ENCODE peak calls at places on chromosomes 5 and 9, in four cellular contexts. S is HL-60, L is GM23338, N is vagina. J is an unnamed sample.

GRCh38 chr5:2430606-2431005 is 320.9 kb downstream of the IRX2 start:
- DNase-seq in S (no peak), N (no peak), L (no peak), J (no peak)

GRCh38 chr9:126415741-126416370 is 89.2 kb downstream of the MVB12B start:
- DNase-seq in L (no peak), S (no peak), N (no peak), J (no peak)

GRCh38 chr5:90096415-90097081 is 313.0 kb downstream of the CETN3 start:
- DNase-seq in N (no peak), L (peak), S (no peak), J (no peak)

GRCh38 chr5:34659168-34659567 is 3.0 kb downstream of the RAI14 start:
- DNase-seq in L (no peak), N (no peak), S (no peak), J (no peak)

GRCh38 chr9:99607852-99608448 is 213.7 kb upstream of the NR4A3 start:
- DNase-seq in N (no peak), L (no peak), S (no peak), J (no peak)

GRCh38 chr9:134736791-134737489 is 95.3 kb downstream of the COL5A1 start:
- DNase-seq in N (no peak), L (no peak), S (no peak), J (no peak)

GRCh38 chr9:135144581-135145108 is 57.2 kb downstream of the OLFM1 start:
- DNase-seq in L (no peak), N (no peak), S (no peak), J (no peak)

GRCh38 chr5:96329294-96329693 is 103.8 kb downstream of the PCSK1 start:
- DNase-seq in S (no peak), L (no peak), N (no peak), J (no peak)

GRCh38 chr5:6704361-6704851 is 8.8 kb upstream of the TENT4A start:
- DNase-seq in L (no peak), S (no peak), N (peak), J (no peak)

GRCh38 chr5:73032635-73033034 is 76.8 kb downstream of the FCHO2 start:
- DNase-seq in N (no peak), L (no peak), S (no peak), J (no peak)

GRCh38 chr9:88179080-88179521 is 40.8 kb upstream of the SPATA31C2 start:
- DNase-seq in N (no peak), S (no peak), L (no peak), J (peak)

GRCh38 chr5:54317511-54318260 is 7.3 kb upstream of the ARL15 start:
- DNase-seq in S (no peak), L (no peak), N (no peak), J (no peak)

GRCh38 chr5:33832904-33833575 is 58.8 kb downstream of the ADAMTS12 start:
- DNase-seq in L (peak), N (no peak), S (no peak), J (no peak)

GRCh38 chr5:65695162-65695755 is 26.6 kb downstream of the SGTB start:
- DNase-seq in S (no peak), L (no peak), N (no peak), J (no peak)

GRCh38 chr5:158522001-158522400 is 577.7 kb downstream of the EBF1 start:
- DNase-seq in L (no peak), S (peak), N (no peak), J (no peak)

GRCh38 chr5:55865831-55866230 is 14.7 kb downstream of the IL31RA start:
- DNase-seq in S (no peak), N (no peak), L (peak), J (no peak)

GRCh38 chr9:385818-386398 is 171.2 kb downstream of the DOCK8 start:
- DNase-seq in L (peak), N (no peak), S (no peak), J (no peak)

GRCh38 chr9:71985070-71985956 is 73.9 kb downstream of the C9orf85 start:
- DNase-seq in N (no peak), L (peak), S (no peak), J (no peak)

GRCh38 chr5:112800901-112801300 is 60.2 kb upstream of the SRP19 start:
- DNase-seq in N (no peak), S (no peak), L (no peak), J (no peak)

GRCh38 chr9:99127372-99128132 is 22.6 kb downstream of the TGFBR1 start:
- DNase-seq in S (no peak), L (no peak), N (no peak), J (no peak)

GRCh38 chr5:24208540-24209141 is 436.1 kb downstream of the CDH10 start:
- DNase-seq in L (peak), N (no peak), S (no peak), J (no peak)

GRCh38 chr5:151772868-151773561 is 1.3 kb downstream of the G3BP1 start:
- DNase-seq in S (no peak), N (no peak), L (no peak), J (no peak)

GRCh38 chr5:170451764-170452365 is 52.0 kb upstream of the KCNIP1 start:
- DNase-seq in N (peak), L (no peak), S (peak), J (no peak)

GRCh38 chr9:116149844-116150243 is 3.7 kb upstream of the PAPPA start:
- DNase-seq in S (no peak), N (no peak), L (peak), J (no peak)

GRCh38 chr5:149459891-149460290 is 80.8 kb upstream of the IL17B start:
- DNase-seq in L (no peak), N (no peak), S (no peak), J (no peak)

GRCh38 chr9:17622166-17622565 is 43.3 kb downstream of the SH3GL2 start:
- DNase-seq in L (no peak), S (no peak), N (no peak), J (no peak)

GRCh38 chr9:89522261-89522978 is 24.5 kb upstream of the SEMA4D start:
- DNase-seq in S (peak), N (no peak), L (no peak), J (peak)

GRCh38 chr5:129631946-129632345 is 115.9 kb upstream of the MINAR2 start:
- DNase-seq in N (no peak), L (no peak), S (no peak), J (no peak)

GRCh38 chr5:81154725-81155124 is 78.4 kb upstream of the CKMT2 start:
- DNase-seq in S (no peak), N (no peak), L (no peak), J (no peak)

GRCh38 chr9:3247211-3247610 is 278.6 kb downstream of the RFX3 start:
- DNase-seq in N (no peak), L (no peak), S (no peak), J (no peak)

GRCh38 chr9:133788819-133789733 is 50.9 kb upstream of the SARDH start:
- DNase-seq in N (no peak), L (no peak), S (no peak), J (peak)

GRCh38 chr9:37986001-37986400 is 82.1 kb upstream of the SLC25A51 start:
- DNase-seq in N (no peak), L (no peak), S (no peak), J (no peak)

GRCh38 chr5:88826959-88827585 is 55.9 kb downstream of the MEF2C start:
- DNase-seq in N (no peak), S (peak), L (peak), J (peak)

GRCh38 chr5:4684946-4685345 is 455.2 kb upstream of the ADAMTS16 start:
- DNase-seq in N (no peak), L (no peak), S (no peak), J (no peak)

GRCh38 chr9:76803762-76804161 is 39.5 kb downstream of the PCA3 start:
- DNase-seq in N (no peak), L (no peak), S (no peak), J (no peak)

GRCh38 chr9:93111001-93111370 is 15.0 kb downstream of the CARD19 start:
- DNase-seq in L (no peak), N (no peak), S (no peak), J (no peak)

GRCh38 chr9:116468369-116468768 is 218.7 kb upstream of the TRIM32 start:
- DNase-seq in S (no peak), N (no peak), L (no peak), J (no peak)

GRCh38 chr9:91771864-91772263 is 178.2 kb downstream of the ROR2 start:
- DNase-seq in L (no peak), S (no peak), N (no peak), J (no peak)
- TF ChIP-seq POLR2AphosphoS5 in L (no peak), S (no peak), N (no peak), J (no peak)

GRCh38 chr9:13144176-13144820 is 135.2 kb downstream of the MPDZ start:
- DNase-seq in S (no peak), L (no peak), N (no peak), J (no peak)
- H3K27ac ChIP-seq in S (no peak), L (no peak), N (peak), J (no peak)

GRCh38 chr9:20701058-20701457 is 17.0 kb downstream of the FOCAD start:
- DNase-seq in L (no peak), S (no peak), N (no peak), J (no peak)
- TF ChIP-seq POLR2AphosphoS5 in L (no peak), S (no peak), N (no peak), J (no peak)

GRCh38 chr9:131382850-131383729 is 10.8 kb upstream of the PRRC2B start:
- DNase-seq in N (no peak), L (peak), S (no peak), J (no peak)
- H3K27ac ChIP-seq in N (no peak), L (peak), S (no peak), J (peak)

DNA sequence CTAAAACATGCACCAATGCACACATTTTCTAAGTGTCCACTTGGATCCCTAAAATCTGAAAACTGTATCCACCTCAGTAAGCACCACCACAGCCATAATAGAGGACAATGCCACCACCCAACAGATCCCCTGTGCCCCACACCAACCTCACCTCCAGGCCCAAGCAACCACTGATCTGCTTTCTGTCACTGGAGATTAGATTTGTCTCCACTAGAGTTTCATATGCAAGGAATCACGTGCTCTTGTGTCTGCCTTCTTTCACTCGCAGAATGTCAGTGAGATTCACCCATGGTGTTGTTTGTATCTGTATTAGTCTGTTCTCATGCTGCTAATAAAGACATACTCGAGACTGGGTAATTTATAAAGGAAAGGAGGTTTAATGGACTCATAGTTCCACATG is 216.1 kb upstream of the WWC1 start:
- DNase-seq in N (no peak), S (no peak), L (no peak), J (no peak)
- TF ChIP-seq POLR2AphosphoS5 in N (no peak), S (no peak), L (no peak), J (no peak)

DNA sequence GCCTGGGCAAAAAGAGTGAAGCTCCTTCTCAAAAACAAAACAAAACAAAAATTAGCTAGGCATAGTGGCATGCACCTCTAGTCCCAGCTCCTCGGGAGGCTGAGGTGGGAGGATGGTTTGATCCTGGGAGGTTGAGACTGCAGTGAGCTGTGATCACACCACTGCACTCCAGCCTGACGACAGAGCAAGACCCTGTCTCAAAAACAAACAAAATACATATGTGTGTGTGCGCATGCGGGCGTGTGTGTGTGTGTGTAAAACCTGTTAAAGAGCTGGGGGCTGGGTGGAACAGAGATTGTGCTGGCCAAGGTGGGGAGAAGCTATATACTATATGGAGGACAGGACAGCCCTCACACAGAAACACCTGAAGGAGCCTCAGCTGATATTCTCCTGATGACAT is 27.4 kb upstream of the DENND4C start:
- DNase-seq in L (no peak), S (no peak), N (no peak), J (no peak)
- H3K27ac ChIP-seq in L (no peak), S (no peak), N (no peak), J (no peak)

GRCh38 chr5:67310740-67311139 is 114.1 kb upstream of the CD180 start:
- DNase-seq in S (no peak), N (no peak), L (no peak), J (no peak)

GRCh38 chr5:67311208-67311607 is 114.6 kb upstream of the CD180 start:
- DNase-seq in S (no peak), N (no peak), L (no peak), J (no peak)

GRCh38 chr5:67318746-67319145 is 122.1 kb upstream of the CD180 start:
- DNase-seq in S (no peak), N (no peak), L (no peak), J (peak)

GRCh38 chr5:67315802-67316103 is 119.2 kb upstream of the CD180 start:
- DNase-seq in L (no peak), S (no peak), N (no peak), J (no peak)

DNA sequence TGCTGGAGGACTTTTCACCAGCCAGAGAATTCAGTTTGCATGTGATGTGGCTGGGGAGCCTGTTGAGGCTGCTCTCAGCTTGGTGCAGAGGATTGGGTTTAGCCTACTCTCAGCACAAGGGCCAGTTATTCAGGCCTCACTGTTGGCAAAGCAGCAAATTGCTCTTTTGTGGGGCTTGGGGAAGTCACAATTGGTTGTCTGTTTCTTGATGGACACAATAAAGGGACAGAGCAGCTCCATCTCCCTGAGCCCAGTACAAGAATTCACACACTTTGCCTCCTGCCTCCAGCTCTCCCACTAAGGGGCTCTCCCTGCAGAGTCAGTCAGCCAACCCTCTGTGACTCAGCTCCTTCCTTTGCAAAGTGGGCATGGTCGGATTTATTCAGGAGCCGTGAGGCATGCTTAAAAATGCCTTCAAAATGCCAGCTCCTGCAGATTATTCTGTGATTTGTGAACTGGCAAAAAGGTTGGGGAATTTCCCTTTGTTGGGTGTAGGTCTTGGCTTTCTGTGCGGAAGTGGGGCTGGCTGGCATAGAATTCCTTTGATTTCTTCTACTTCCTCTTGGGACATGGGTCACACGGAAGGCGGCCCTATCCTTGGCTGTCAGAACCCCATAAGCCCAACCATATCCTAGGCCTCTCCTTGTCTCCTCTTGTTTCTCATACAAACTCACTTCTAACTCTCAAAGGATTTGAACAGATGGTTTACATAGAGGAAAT is 118.6 kb upstream of the CD180 start:
- DNase-seq in N (no peak), S (no peak), L (no peak), J (peak)
- TF ChIP-seq POLR2AphosphoS5 in N (no peak), S (no peak), L (no peak), J (no peak)